ENCODE peak calls at places on chromosomes 11 and 22, in seven cellular contexts. T is stimulated activated naive B cell treated with anti-CD40 and anti-IgM and Interleukin-4, amounts not matched to agents 10 μg/mL and 1 μg/mL and 100 μg/mL, for 72 hours; X is NCI-H774; M is nephron progenitor cell; A is HTR-8/SVneo; U is activated CD4-positive, alpha-beta T cell treated with anti-CD3 and anti-CD28 coated beads, Interleukin-2, amount 50 U/mL, for 24 hours; E is activated naive CD4-positive, alpha-beta T cell. Z is an unnamed sample.

GRCh38 chr22:39661842-39662676 is 91.5 kb downstream of the CACNA1I start:
- DNase-seq in M (peak), X (no peak), T (no peak), U (peak), A (no peak), E (peak), Z (no peak)

GRCh38 chr11:103586756-103587155 is 449.7 kb upstream of the DDI1 start:
- DNase-seq in U (no peak), T (no peak), X (no peak), M (no peak), E (no peak), A (no peak), Z (peak)

GRCh38 chr11:134260503-134260902 is 7.1 kb downstream of the ACAD8 start:
- DNase-seq in X (no peak), U (no peak), E (no peak), T (no peak), M (no peak), A (no peak), Z (no peak)

GRCh38 chr11:65013130-65013691 is 749 bp upstream of the ARL2 start:
- DNase-seq in M (peak), T (peak), E (peak), X (peak), U (peak), A (peak), Z (peak)

GRCh38 chr11:117663826-117664225 is 133.2 kb downstream of the DSCAML1 start:
- DNase-seq in E (no peak), X (no peak), T (no peak), A (no peak), M (peak), U (no peak), Z (no peak)

GRCh38 chr11:44946268-44946667 is 4.4 kb downstream of the TP53I11 start:
- DNase-seq in M (no peak), U (no peak), T (no peak), A (no peak), E (no peak), X (no peak), Z (no peak)

GRCh38 chr11:68505596-68505995 is 45.0 kb downstream of the PPP6R3 start:
- DNase-seq in T (no peak), A (no peak), X (no peak), M (no peak), U (no peak), E (no peak), Z (no peak)

GRCh38 chr11:34468209-34468841 is 29.6 kb downstream of the CAT start:
- DNase-seq in E (no peak), X (no peak), U (peak), A (peak), T (no peak), M (no peak), Z (no peak)

GRCh38 chr11:69203901-69204245 is 48.1 kb downstream of the SMIM38 start:
- DNase-seq in X (no peak), U (no peak), E (no peak), T (no peak), A (no peak), M (no peak), Z (no peak)

GRCh38 chr11:92130432-92130831 is 94.2 kb upstream of the FAT3 start:
- DNase-seq in T (no peak), X (no peak), E (no peak), U (no peak), M (no peak), A (no peak), Z (no peak)

GRCh38 chr11:73931951-73932350 is 18.9 kb upstream of the DNAJB13 start:
- DNase-seq in U (no peak), X (no peak), M (no peak), E (no peak), A (no peak), T (no peak), Z (no peak)

GRCh38 chr11:830295-831131 is 2.2 kb upstream of the CD151 start:
- DNase-seq in U (no peak), T (peak), X (peak), A (no peak), M (peak), E (no peak), Z (no peak)

GRCh38 chr22:44362249-44363040 is 49.7 kb upstream of the SHISAL1 start:
- DNase-seq in A (no peak), U (no peak), M (no peak), E (no peak), X (no peak), T (no peak), Z (no peak)

GRCh38 chr11:114762437-114762836 is 84.1 kb downstream of the NXPE2 start:
- DNase-seq in T (no peak), M (peak), E (no peak), A (peak), X (peak), U (no peak), Z (no peak)

GRCh38 chr11:1109918-1110705 is 35.4 kb downstream of the MUC2 start:
- DNase-seq in E (no peak), X (no peak), M (peak), A (no peak), U (no peak), T (no peak), Z (no peak)

GRCh38 chr11:10267821-10268220 is 26.2 kb downstream of the SBF2 start:
- DNase-seq in M (no peak), A (no peak), X (no peak), U (no peak), E (no peak), T (no peak), Z (no peak)

GRCh38 chr11:20762980-20763379 is 93.6 kb downstream of the NELL1 start:
- DNase-seq in M (no peak), T (no peak), E (no peak), U (no peak), X (no peak), A (no peak), Z (no peak)

GRCh38 chr22:50340157-50340879 is 2.8 kb upstream of the PPP6R2 start:
- DNase-seq in X (no peak), T (no peak), E (no peak), A (no peak), U (no peak), M (peak), Z (no peak)

GRCh38 chr22:40044870-40045834 is 50.4 kb downstream of the FAM83F start:
- DNase-seq in M (peak), U (peak), E (peak), A (peak), T (peak), X (peak), Z (no peak)

GRCh38 chr11:92432515-92432914 is 207.9 kb downstream of the FAT3 start:
- DNase-seq in X (no peak), E (no peak), M (no peak), U (no peak), T (no peak), A (no peak), Z (no peak)

GRCh38 chr22:40033586-40034380 is 39.0 kb downstream of the FAM83F start:
- DNase-seq in E (no peak), A (no peak), U (no peak), T (no peak), X (no peak), M (no peak), Z (no peak)

GRCh38 chr11:66564984-66565383 is 3.4 kb downstream of the CTSF start:
- DNase-seq in T (no peak), U (no peak), M (no peak), X (no peak), A (no peak), E (no peak), Z (no peak)

GRCh38 chr11:47946682-47947575 is 33.4 kb upstream of the PTPRJ start:
- DNase-seq in X (no peak), E (no peak), A (peak), T (no peak), U (peak), M (no peak), Z (no peak)